ENCODE peak calls at places on chromosomes 13 and 19, in nine cellular contexts. A, S, U, X, N, P, C, O and J are unnamed samples.

GRCh38 chr13:86051134-86052103 is 252.2 kb upstream of the SLITRK6 start:
- DNase-seq in A (no peak), S (peak), U (no peak), X (no peak), N (no peak), P (no peak), C (peak), O (no peak), J (no peak)

GRCh38 chr13:30179547-30180256 is 127.6 kb downstream of the KATNAL1 start:
- DNase-seq in A (no peak), S (no peak), U (no peak), X (no peak), N (no peak), P (no peak), C (no peak), O (no peak), J (no peak)

GRCh38 chr13:39892731-39893293 is 237.3 kb downstream of the COG6 start:
- DNase-seq in A (peak), S (peak), U (peak), X (no peak), N (peak), P (no peak), C (no peak), O (no peak), J (no peak)

GRCh38 chr13:108302279-108302678 is 32.8 kb downstream of the TNFSF13B start:
- DNase-seq in A (no peak), S (no peak), U (no peak), X (no peak), N (no peak), P (no peak), C (peak), O (no peak), J (no peak)

GRCh38 chr13:21405309-21405708 is 53.8 kb downstream of the ZDHHC20 start:
- DNase-seq in A (no peak), S (no peak), U (no peak), X (no peak), N (no peak), P (no peak), C (peak), O (no peak), J (no peak)

GRCh38 chr13:112733112-112733511 is 43.3 kb downstream of the ATP11A start:
- DNase-seq in A (no peak), S (no peak), U (no peak), X (no peak), N (no peak), P (no peak), C (no peak), O (no peak), J (no peak)

GRCh38 chr19:943551-944170 is 17.8 kb downstream of the ARID3A start:
- DNase-seq in A (no peak), S (no peak), U (no peak), X (no peak), N (no peak), P (no peak), C (no peak), O (no peak), J (no peak)

GRCh38 chr19:3275068-3275582 is 50.7 kb downstream of the CELF5 start:
- DNase-seq in A (no peak), S (no peak), U (no peak), X (no peak), N (no peak), P (no peak), C (no peak), O (no peak), J (no peak)

GRCh38 chr13:93146584-93147292 is 79.9 kb upstream of the GPC6 start:
- DNase-seq in A (peak), S (peak), U (no peak), X (no peak), N (peak), P (no peak), C (peak), O (no peak), J (peak)

GRCh38 chr19:38392707-38393308 is 4.3 kb downstream of the SPRED3 start:
- DNase-seq in A (peak), S (peak), U (no peak), X (no peak), N (no peak), P (no peak), C (peak), O (no peak), J (peak)

GRCh38 chr13:39405107-39405506 is 197.9 kb downstream of the LHFPL6 start:
- DNase-seq in A (no peak), S (no peak), U (no peak), X (no peak), N (no peak), P (no peak), C (no peak), O (no peak), J (no peak)

GRCh38 chr13:68275758-68276157 is 1045.6 kb upstream of the PCDH9 start:
- DNase-seq in A (no peak), S (no peak), U (no peak), X (no peak), N (no peak), P (no peak), C (no peak), O (no peak), J (no peak)

GRCh38 chr13:66665991-66666390 is 564.1 kb downstream of the PCDH9 start:
- DNase-seq in A (peak), S (peak), U (no peak), X (no peak), N (peak), P (no peak), C (peak), O (no peak), J (peak)

GRCh38 chr19:42850981-42851717 is 28.4 kb downstream of the PSG1 start:
- DNase-seq in A (peak), S (peak), U (no peak), X (peak), N (peak), P (no peak), C (peak), O (no peak), J (peak)

GRCh38 chr19:38004100-38004504 is 97.1 kb downstream of the SIPA1L3 start:
- DNase-seq in A (no peak), S (no peak), U (no peak), X (peak), N (peak), P (no peak), C (no peak), O (no peak), J (no peak)

GRCh38 chr19:14442904-14443631 is 10.0 kb downstream of the PKN1 start:
- DNase-seq in A (no peak), S (no peak), U (no peak), X (no peak), N (no peak), P (no peak), C (no peak), O (no peak), J (no peak)

GRCh38 chr19:3441089-3441985 is 39.0 kb downstream of the SMIM24 start:
- DNase-seq in A (no peak), S (no peak), U (no peak), X (no peak), N (no peak), P (no peak), C (no peak), O (no peak), J (no peak)

GRCh38 chr19:18194208-18194530 is 1.2 kb downstream of the MPV17L2 start:
- DNase-seq in A (no peak), S (no peak), U (no peak), X (no peak), N (no peak), P (no peak), C (no peak), O (no peak), J (no peak)

GRCh38 chr19:18192673-18193387 is at the start of gene MPV17L2:
- DNase-seq in A (peak), S (peak), U (peak), X (peak), N (peak), P (peak), C (peak), O (peak), J (peak)

GRCh38 chr19:18196511-18196845 is 3.5 kb downstream of the MPV17L2 start:
- DNase-seq in A (no peak), S (no peak), U (no peak), X (no peak), N (no peak), P (no peak), C (no peak), O (no peak), J (no peak)

GRCh38 chr19:18193388-18194207 is 580 bp downstream of the MPV17L2 start:
- DNase-seq in A (no peak), S (no peak), U (no peak), X (no peak), N (no peak), P (peak), C (peak), O (no peak), J (peak)

GRCh38 chr19:18194554-18195238 is 1.7 kb downstream of the MPV17L2 start:
- DNase-seq in A (no peak), S (peak), U (no peak), X (no peak), N (no peak), P (no peak), C (peak), O (no peak), J (no peak)
- H3K4me3 ChIP-seq in A (no peak), S (peak), U (peak), X (peak), N (peak), P (no peak), C (no peak), O (peak), J (no peak)

GRCh38 chr13:109880371-109881346 is 94.3 kb upstream of the IRS2 start:
- DNase-seq in A (no peak), S (no peak), U (no peak), X (no peak), N (no peak), P (no peak), C (no peak), O (no peak), J (no peak)

GRCh38 chr13:109881347-109881725 is 95.0 kb upstream of the IRS2 start:
- DNase-seq in A (no peak), S (no peak), U (no peak), X (no peak), N (no peak), P (no peak), C (no peak), O (no peak), J (no peak)

GRCh38 chr13:109877809-109878208 is 91.4 kb upstream of the IRS2 start:
- DNase-seq in A (no peak), S (no peak), U (no peak), X (no peak), N (no peak), P (no peak), C (no peak), O (no peak), J (no peak)

GRCh38 chr13:109881961-109882558 is 95.7 kb upstream of the IRS2 start:
- DNase-seq in A (no peak), S (no peak), U (no peak), X (no peak), N (no peak), P (no peak), C (no peak), O (no peak), J (no peak)

DNA sequence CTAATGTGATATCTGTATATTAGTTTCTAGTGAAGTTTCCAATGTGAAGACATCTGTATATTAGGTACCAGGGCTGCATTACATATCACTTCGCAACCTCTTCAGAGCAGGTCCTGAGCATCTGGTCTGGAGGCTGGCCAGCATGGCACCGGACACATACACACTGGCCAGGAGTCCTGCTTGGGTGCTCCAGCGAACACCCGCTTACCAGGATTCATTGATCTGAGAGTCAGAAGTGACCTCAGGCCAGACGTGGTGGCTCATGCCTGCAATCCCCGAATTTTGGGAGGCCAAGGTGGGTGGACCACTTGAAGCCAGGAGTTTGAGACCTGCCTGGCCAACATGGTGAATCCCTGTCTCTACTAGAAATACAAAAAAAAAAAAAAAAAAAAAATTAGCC is 93.0 kb upstream of the IRS2 start:
- DNase-seq in A (no peak), S (no peak), U (no peak), X (no peak), N (no peak), P (no peak), C (no peak), O (no peak), J (no peak)
- H3K4me3 ChIP-seq in A (no peak), S (no peak), U (no peak), X (no peak), N (no peak), P (no peak), C (no peak), O (no peak), J (no peak)

GRCh38 chr19:29873801-29874575 is 62.2 kb downstream of the CCNE1 start:
- DNase-seq in A (no peak), S (no peak), U (no peak), X (no peak), N (no peak), P (no peak), C (no peak), O (no peak), J (no peak)
- H3K4me3 ChIP-seq in A (no peak), S (no peak), U (no peak), X (peak), N (peak), P (no peak), C (peak), O (peak), J (no peak)

DNA sequence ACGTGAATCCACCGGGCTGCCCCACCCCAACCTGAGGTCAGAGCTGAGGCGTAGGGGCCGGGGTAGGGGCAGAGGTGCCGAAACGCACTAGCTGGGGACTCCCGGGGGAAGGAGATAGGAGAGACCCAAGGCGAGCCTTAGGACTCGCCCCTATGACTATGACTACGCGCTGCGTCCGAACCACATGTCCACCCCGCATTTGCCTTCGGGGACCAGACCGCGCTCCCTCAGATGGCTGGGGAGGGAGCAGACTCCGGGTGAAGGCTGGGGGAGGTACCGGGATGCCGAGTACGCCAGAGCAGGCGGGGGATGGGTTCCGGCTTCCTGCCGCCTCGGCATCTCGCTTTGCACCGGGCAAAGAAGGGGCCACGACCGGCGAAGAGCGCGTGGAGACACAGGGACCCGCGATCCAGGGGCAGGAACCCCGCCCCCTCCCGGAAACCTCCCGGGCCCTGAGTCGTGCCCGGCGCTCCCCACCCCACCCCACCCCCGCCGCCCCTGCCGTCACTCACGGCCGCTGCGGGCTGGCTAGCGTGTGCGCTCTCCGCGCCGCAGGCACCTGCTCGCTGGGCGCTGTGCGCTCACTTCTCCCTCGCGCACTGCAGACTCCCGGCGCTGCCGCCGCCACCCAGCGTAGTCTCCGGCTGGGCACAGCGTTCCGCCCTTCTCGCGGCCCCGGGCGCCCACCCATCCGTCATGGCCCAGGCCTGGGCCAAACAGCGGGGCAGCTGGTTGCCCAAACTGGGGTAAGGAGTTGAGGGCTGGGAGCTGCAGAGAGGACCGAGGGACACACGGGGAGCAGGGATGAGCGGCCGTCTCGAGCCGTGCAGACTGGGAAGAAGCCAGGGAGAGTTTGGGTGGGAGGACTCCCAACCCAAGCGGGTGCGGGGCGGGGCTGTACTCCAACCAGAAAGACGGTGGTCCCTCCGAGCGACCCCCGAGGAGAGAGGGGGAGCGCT is 603 bp upstream of the VSTM2B start:
- DNase-seq in A (no peak), S (no peak), U (no peak), X (no peak), N (no peak), P (no peak), C (no peak), O (no peak), J (no peak)
- H3K4me3 ChIP-seq in A (no peak), S (no peak), U (no peak), X (no peak), N (no peak), P (no peak), C (no peak), O (peak), J (no peak)

DNA sequence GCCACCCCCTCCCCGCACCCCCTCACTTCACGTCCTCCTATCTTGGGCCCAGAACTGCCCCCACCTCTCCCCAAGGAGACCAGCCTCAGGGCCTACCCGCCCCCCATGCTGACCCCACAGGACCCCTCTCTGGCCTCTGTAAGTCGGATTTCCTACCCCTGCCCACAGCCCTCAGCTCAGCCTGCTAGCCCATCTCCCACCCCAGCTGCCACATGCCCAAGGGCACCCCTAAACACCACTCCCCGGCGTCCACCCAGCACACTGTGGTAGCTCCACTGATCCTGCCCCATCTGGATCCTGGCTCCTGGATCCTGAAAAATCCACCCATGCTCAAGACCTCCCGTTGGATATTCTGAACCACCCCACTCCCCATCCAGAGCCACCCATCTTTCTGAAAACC is 805 bp downstream of the EVI5L start:
- DNase-seq in A (no peak), S (no peak), U (no peak), X (no peak), N (no peak), P (no peak), C (no peak), O (no peak), J (no peak)
- H3K4me3 ChIP-seq in A (peak), S (peak), U (peak), X (peak), N (peak), P (no peak), C (peak), O (peak), J (peak)